ENCODE peak calls at places on chromosome 18, in four cellular contexts. One of them, this sample, is unnamed.

GRCh38 chr18:59959606-59960005 is 59.8 kb downstream of the PMAIP1 start:
- DNase-seq in OCI-LY7: no peak
- DNase-seq in chondrocyte: no peak
- DNase-seq in fibroblast of lung: no peak
- DNase-seq in this sample: no peak

GRCh38 chr18:29874519-29875098 is 1167.9 kb downstream of the DSC3 start:
- DNase-seq in chondrocyte: no peak
- DNase-seq in OCI-LY7: peak
- DNase-seq in fibroblast of lung: peak
- DNase-seq in this sample: peak

GRCh38 chr18:62109676-62110075 is 77.2 kb downstream of the PIGN start:
- DNase-seq in chondrocyte: no peak
- DNase-seq in OCI-LY7: no peak
- DNase-seq in fibroblast of lung: peak
- DNase-seq in this sample: no peak

GRCh38 chr18:79425573-79425895 is 29.8 kb downstream of the NFATC1 start:
- DNase-seq in chondrocyte: no peak
- DNase-seq in fibroblast of lung: no peak
- DNase-seq in OCI-LY7: no peak
- DNase-seq in this sample: no peak

GRCh38 chr18:3466051-3466450 is 16.1 kb downstream of the TGIF1 start:
- DNase-seq in OCI-LY7: no peak
- DNase-seq in fibroblast of lung: peak
- DNase-seq in chondrocyte: no peak
- DNase-seq in this sample: no peak

GRCh38 chr18:67845035-67845434 is 328.5 kb upstream of the DSEL start:
- DNase-seq in chondrocyte: no peak
- DNase-seq in fibroblast of lung: no peak
- DNase-seq in OCI-LY7: no peak
- DNase-seq in this sample: no peak

GRCh38 chr18:3455938-3456685 is 6.1 kb downstream of the TGIF1 start:
- DNase-seq in OCI-LY7: no peak
- DNase-seq in fibroblast of lung: peak
- DNase-seq in chondrocyte: no peak
- DNase-seq in this sample: no peak

GRCh38 chr18:78789850-78790249 is 189.8 kb upstream of the SALL3 start:
- DNase-seq in chondrocyte: peak
- DNase-seq in OCI-LY7: no peak
- DNase-seq in fibroblast of lung: no peak
- DNase-seq in this sample: no peak

GRCh38 chr18:5892772-5893431 is 2.4 kb downstream of the TMEM200C start:
- DNase-seq in chondrocyte: no peak
- DNase-seq in fibroblast of lung: no peak
- DNase-seq in OCI-LY7: no peak
- DNase-seq in this sample: peak
- TF ChIP-seq CTCF in chondrocyte: no peak
- TF ChIP-seq CTCF in fibroblast of lung: no peak
- TF ChIP-seq CTCF in OCI-LY7: no peak
- TF ChIP-seq CTCF in this sample: no peak

DNA sequence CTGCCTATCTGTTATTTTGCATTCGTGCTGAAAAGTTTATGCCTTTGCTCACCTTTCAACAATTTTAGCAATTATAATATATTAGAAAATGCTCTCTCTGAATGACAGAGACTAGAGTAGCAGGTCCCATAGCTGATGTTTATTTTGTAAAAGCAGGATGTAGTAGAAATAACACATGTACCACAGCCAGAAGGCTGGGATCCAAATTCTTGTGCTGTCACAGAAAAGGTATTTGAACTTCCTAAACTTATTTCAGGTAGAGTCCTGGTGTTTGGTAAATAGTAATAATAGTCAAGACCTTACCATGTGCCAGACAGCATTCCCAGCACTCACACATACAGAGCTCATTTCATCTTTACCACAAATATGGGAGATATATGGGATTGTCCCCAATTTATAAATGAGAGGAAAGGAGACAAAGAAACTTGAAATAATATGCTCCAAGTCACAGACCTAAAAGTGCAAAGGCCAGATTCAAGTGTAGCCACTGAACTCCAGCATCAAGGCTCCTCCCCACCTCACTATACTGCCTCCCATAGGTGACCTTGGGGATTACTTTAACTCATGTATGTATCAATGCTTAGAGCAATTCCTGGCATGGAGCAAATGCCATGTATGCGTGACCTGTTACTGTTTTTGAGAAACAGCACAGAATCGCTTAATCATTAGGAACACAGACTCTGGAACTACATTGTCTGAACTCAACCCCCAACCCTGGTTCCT is 284.7 kb upstream of the RAB12 start:
- DNase-seq in fibroblast of lung: no peak
- DNase-seq in OCI-LY7: no peak
- DNase-seq in chondrocyte: no peak
- DNase-seq in this sample: no peak
- TF ChIP-seq CTCF in fibroblast of lung: no peak
- TF ChIP-seq CTCF in OCI-LY7: peak
- TF ChIP-seq CTCF in chondrocyte: peak
- TF ChIP-seq CTCF in this sample: no peak

GRCh38 chr18:76795981-76796380 is 26.4 kb upstream of the ZNF236 start:
- DNase-seq in fibroblast of lung: no peak
- DNase-seq in OCI-LY7: no peak
- DNase-seq in chondrocyte: no peak
- DNase-seq in this sample: no peak
- TF ChIP-seq CTCF in fibroblast of lung: no peak
- TF ChIP-seq CTCF in OCI-LY7: no peak
- TF ChIP-seq CTCF in chondrocyte: no peak
- TF ChIP-seq CTCF in this sample: no peak

DNA sequence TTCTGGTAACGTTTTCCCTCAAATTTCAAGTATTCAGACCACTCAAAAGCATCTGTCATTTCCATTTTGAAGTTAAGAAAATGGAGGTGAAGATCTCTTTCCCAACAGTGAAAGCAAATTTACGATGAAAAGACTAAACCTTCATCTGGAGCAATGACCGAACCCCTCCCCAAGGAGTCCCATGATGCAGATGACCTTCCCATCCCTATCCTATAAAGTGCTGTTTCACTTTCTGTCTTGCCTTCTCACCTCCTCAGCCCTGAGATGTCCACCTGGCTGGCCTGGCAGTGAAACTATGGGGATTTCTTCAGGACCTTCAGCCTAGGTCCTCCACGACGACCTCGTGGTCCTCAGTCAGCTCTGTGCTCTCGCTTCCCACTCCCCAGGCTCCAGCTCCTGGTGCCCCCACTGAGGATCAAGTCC is 925 bp upstream of the NPC1 start:
- DNase-seq in chondrocyte: no peak
- DNase-seq in fibroblast of lung: no peak
- DNase-seq in OCI-LY7: no peak
- DNase-seq in this sample: no peak
- TF ChIP-seq CTCF in chondrocyte: peak
- TF ChIP-seq CTCF in fibroblast of lung: no peak
- TF ChIP-seq CTCF in OCI-LY7: no peak
- TF ChIP-seq CTCF in this sample: no peak

GRCh38 chr18:12281861-12282260 is 26.2 kb upstream of the TUBB6 start:
- DNase-seq in fibroblast of lung: peak
- DNase-seq in OCI-LY7: no peak
- DNase-seq in chondrocyte: no peak
- DNase-seq in this sample: no peak

GRCh38 chr18:12279781-12280531 is 25.8 kb downstream of the CIDEA start:
- DNase-seq in fibroblast of lung: no peak
- DNase-seq in chondrocyte: no peak
- DNase-seq in OCI-LY7: no peak
- DNase-seq in this sample: no peak

GRCh38 chr18:12282436-12283039 is 25.5 kb upstream of the TUBB6 start:
- DNase-seq in chondrocyte: no peak
- DNase-seq in fibroblast of lung: peak
- DNase-seq in OCI-LY7: no peak
- DNase-seq in this sample: no peak

GRCh38 chr18:12283666-12284065 is 24.4 kb upstream of the TUBB6 start:
- DNase-seq in chondrocyte: no peak
- DNase-seq in fibroblast of lung: no peak
- DNase-seq in OCI-LY7: no peak
- DNase-seq in this sample: no peak

DNA sequence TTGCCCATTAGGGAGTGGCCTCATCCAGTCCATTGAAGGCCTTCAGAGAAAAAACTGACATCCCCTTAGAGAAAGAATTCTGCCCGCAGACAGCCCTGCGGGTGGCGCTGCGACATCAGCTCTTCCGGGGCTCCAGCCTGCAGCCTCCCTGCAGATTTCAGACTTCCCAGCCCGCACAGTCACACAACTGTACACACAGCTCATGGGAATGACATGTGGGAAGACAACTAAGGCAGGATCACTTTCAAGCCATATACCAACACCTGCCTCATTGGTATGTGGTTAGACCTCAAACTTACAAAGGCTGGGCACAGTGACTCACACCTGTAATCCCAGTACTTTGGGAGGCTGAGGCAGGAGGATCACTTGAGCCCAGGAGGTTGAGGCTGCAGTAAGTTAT is 24.8 kb upstream of the TUBB6 start:
- DNase-seq in fibroblast of lung: peak
- DNase-seq in OCI-LY7: no peak
- DNase-seq in chondrocyte: no peak
- DNase-seq in this sample: no peak
- TF ChIP-seq CTCF in fibroblast of lung: no peak
- TF ChIP-seq CTCF in OCI-LY7: peak
- TF ChIP-seq CTCF in chondrocyte: peak
- TF ChIP-seq CTCF in this sample: peak

DNA sequence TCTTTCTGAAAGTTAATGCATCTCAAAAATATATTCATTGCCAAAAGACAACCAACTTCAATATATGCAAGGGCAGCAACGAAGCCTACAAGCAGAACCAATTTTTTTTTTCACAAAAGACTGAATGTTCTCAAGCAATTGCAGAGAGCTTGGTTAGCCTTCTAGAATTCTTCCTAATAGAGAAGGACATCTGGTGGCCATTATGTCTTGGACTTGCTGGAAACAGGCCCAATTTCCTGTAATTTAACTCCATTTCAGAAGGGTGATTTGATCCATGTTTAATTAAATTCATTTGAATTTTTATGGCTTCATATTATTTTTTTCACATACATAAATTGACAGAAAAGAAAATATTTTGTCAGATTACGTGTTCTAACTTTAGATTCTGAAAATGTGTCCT is 208.0 kb downstream of the TPGS2 start:
- DNase-seq in fibroblast of lung: no peak
- DNase-seq in chondrocyte: no peak
- DNase-seq in OCI-LY7: no peak
- DNase-seq in this sample: no peak
- TF ChIP-seq CTCF in fibroblast of lung: no peak
- TF ChIP-seq CTCF in chondrocyte: peak
- TF ChIP-seq CTCF in OCI-LY7: no peak
- TF ChIP-seq CTCF in this sample: no peak

GRCh38 chr18:10518595-10519273 is 7.1 kb upstream of the NAPG start:
- DNase-seq in OCI-LY7: no peak
- DNase-seq in chondrocyte: no peak
- DNase-seq in fibroblast of lung: peak
- DNase-seq in this sample: no peak
- TF ChIP-seq CTCF in OCI-LY7: peak
- TF ChIP-seq CTCF in chondrocyte: peak
- TF ChIP-seq CTCF in fibroblast of lung: peak
- TF ChIP-seq CTCF in this sample: no peak

DNA sequence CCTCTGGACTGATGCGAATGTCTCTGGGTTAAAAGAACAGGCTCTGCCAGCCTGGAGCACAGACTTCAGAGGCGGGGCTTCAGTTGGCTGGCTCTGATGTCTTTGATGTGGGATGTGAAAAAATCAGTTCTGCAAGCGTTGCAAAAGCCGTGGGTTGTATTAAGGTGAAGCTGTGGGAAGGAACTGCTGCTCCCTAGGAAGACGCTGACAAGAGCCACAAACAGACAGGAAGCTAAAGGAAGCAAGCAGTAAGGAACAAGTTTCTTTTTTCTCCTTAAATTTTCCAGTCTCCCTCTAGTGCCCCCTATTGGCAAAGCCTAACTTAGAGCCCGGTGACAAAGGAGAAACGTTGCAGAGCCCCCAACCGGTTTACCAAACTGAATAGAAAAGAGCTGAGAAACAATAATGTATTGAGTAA is 239.0 kb downstream of the CCDC178 start:
- DNase-seq in fibroblast of lung: peak
- DNase-seq in OCI-LY7: no peak
- DNase-seq in chondrocyte: no peak
- DNase-seq in this sample: no peak
- TF ChIP-seq CTCF in fibroblast of lung: no peak
- TF ChIP-seq CTCF in OCI-LY7: peak
- TF ChIP-seq CTCF in chondrocyte: peak
- TF ChIP-seq CTCF in this sample: no peak

GRCh38 chr18:28015671-28016070 is 161.3 kb downstream of the CDH2 start:
- DNase-seq in chondrocyte: no peak
- DNase-seq in OCI-LY7: no peak
- DNase-seq in fibroblast of lung: no peak
- DNase-seq in this sample: no peak

GRCh38 chr18:28018361-28018760 is 158.6 kb downstream of the CDH2 start:
- DNase-seq in fibroblast of lung: peak
- DNase-seq in OCI-LY7: no peak
- DNase-seq in chondrocyte: no peak
- DNase-seq in this sample: no peak

GRCh38 chr18:28009589-28009988 is 167.3 kb downstream of the CDH2 start:
- DNase-seq in fibroblast of lung: no peak
- DNase-seq in OCI-LY7: no peak
- DNase-seq in chondrocyte: no peak
- DNase-seq in this sample: no peak

GRCh38 chr18:28007841-28008240 is 169.1 kb downstream of the CDH2 start:
- DNase-seq in OCI-LY7: no peak
- DNase-seq in fibroblast of lung: peak
- DNase-seq in chondrocyte: no peak
- DNase-seq in this sample: no peak

DNA sequence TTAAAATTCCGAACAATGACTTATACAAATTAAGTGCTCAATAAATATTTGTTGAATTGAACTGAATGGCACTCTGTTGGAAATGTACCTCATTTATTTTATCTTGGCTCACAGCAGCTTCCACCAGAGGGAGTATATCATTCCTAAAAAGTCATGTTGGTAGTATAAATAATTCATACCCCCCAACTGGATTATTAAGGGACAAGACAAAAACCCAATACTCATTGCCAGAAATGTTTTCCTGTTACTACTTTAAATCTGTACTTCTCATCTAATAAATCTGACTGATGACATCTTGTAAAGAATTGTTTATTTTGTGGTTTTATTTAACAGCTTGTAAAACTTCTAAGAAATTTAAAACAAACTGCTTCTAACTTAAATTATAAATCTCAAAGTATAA is 163.9 kb downstream of the CDH2 start:
- DNase-seq in OCI-LY7: no peak
- DNase-seq in chondrocyte: no peak
- DNase-seq in fibroblast of lung: peak
- DNase-seq in this sample: no peak
- TF ChIP-seq CTCF in OCI-LY7: peak
- TF ChIP-seq CTCF in chondrocyte: peak
- TF ChIP-seq CTCF in fibroblast of lung: peak
- TF ChIP-seq CTCF in this sample: no peak